ENCODE peak calls at places on chromosomes 1 and 21, in nine cellular contexts. E, X, F, N, K, R, J, L and P are unnamed samples.

GRCh38 chr1:218164111-218164929 is 120.8 kb upstream of the RRP15 start:
- DNase-seq in F (no peak), X (peak; percentile 70), L (peak; percentile 28), R (no peak), E (peak; percentile 12), N (no peak), J (no peak), K (no peak), P (peak; percentile 29)

GRCh38 chr1:52659356-52659755 is 26.4 kb downstream of the SHISAL2A start:
- DNase-seq in K (no peak), R (no peak), L (no peak), J (no peak), X (no peak), N (no peak), F (no peak), E (no peak), P (peak; percentile 91)

GRCh38 chr21:42527489-42528158 is 14.0 kb downstream of the SLC37A1 start:
- DNase-seq in N (peak; percentile 59), X (no peak), J (no peak), L (no peak), E (no peak), K (no peak), R (no peak), F (peak; percentile 49), P (no peak)

GRCh38 chr1:172670316-172670715 is 11.4 kb downstream of the FASLG start:
- DNase-seq in F (no peak), L (no peak), X (no peak), J (no peak), E (no peak), N (peak; percentile 28), K (no peak), R (no peak), P (no peak)

GRCh38 chr1:101618900-101619299 is 377.8 kb downstream of the OLFM3 start:
- DNase-seq in N (no peak), E (no peak), K (no peak), L (no peak), F (no peak), J (no peak), X (no peak), R (no peak), P (no peak)

GRCh38 chr1:17507916-17508315 is 31.6 kb upstream of the ARHGEF10L start:
- DNase-seq in E (no peak), K (peak; percentile 76), R (no peak), F (no peak), L (no peak), X (no peak), J (no peak), N (no peak), P (no peak)

GRCh38 chr1:78619029-78619428 is 1.2 kb upstream of the IFI44L start:
- DNase-seq in F (no peak), K (no peak), J (no peak), L (no peak), R (no peak), N (no peak), E (no peak), X (no peak), P (no peak)

GRCh38 chr1:106972074-106972473 is 84.4 kb upstream of the PRMT6 start:
- DNase-seq in F (no peak), X (no peak), J (no peak), L (no peak), E (no peak), R (no peak), K (no peak), N (no peak), P (no peak)

GRCh38 chr1:214525535-214526019 is 25.8 kb downstream of the PTPN14 start:
- DNase-seq in F (no peak), N (no peak), E (peak; percentile 64), K (no peak), L (no peak), R (no peak), X (no peak), J (peak; percentile 80), P (peak; percentile 93)

GRCh38 chr1:43348809-43349593 is 9.8 kb upstream of the CDC20 start:
- DNase-seq in J (no peak), X (peak; percentile 95), K (peak; percentile 91), E (no peak), N (peak; percentile 73), L (peak; percentile 85), F (peak; percentile 77), R (peak; percentile 90), P (peak; percentile 67)

GRCh38 chr1:43349594-43350306 is 9.0 kb upstream of the CDC20 start:
- DNase-seq in R (no peak), J (no peak), E (peak; percentile 92), X (peak; percentile 78), F (no peak), K (peak; percentile 90), L (no peak), N (no peak), P (peak; percentile 41)

GRCh38 chr1:43350976-43351375 is 7.8 kb upstream of the CDC20 start:
- DNase-seq in J (no peak), E (no peak), X (no peak), L (no peak), R (no peak), F (no peak), N (no peak), K (no peak), P (no peak)

GRCh38 chr1:43346636-43347035 is 9.0 kb downstream of the MPL start:
- DNase-seq in R (no peak), E (no peak), K (no peak), L (no peak), N (no peak), X (no peak), F (no peak), J (no peak), P (no peak)

DNA sequence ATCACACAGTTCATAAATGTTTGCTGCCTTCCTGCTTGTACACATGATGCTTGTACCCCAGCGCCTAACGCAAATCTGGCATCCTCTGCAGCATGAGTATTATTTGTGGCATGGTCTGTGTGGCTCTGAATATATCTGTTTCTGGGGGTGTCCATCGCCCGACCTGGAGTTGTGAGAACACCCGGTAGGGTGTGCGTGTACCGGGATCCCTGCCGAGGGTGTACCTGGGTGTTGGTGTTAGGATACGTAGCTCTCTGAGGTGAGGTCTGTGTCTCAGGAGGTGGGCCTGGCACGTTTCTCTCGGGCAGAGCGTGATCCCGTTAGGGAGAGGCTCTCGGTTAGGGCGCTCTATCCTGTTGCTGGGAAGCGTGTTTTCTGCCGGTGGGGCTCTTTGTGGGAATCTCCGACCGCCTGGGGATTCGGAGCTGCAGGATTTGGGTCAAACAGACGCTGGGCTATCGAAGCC is 10.4 kb upstream of the CDC20 start:
- DNase-seq in X (no peak), K (peak; percentile 84), J (no peak), L (no peak), N (no peak), R (no peak), E (no peak), F (no peak), P (peak; percentile 37)
- H3K4me3 ChIP-seq in X (peak overlapping the region; percentile 38), K (peak overlapping the region; percentile 75), J (peak overlapping the region; percentile 55), L (peak overlapping the region; percentile 74), N (peak overlapping the region; percentile 44), R (peak overlapping the region; percentile 15), E (no peak overlapping the region), F (peak overlapping the region; percentile 42), P (peak overlapping the region; percentile 71)

DNA sequence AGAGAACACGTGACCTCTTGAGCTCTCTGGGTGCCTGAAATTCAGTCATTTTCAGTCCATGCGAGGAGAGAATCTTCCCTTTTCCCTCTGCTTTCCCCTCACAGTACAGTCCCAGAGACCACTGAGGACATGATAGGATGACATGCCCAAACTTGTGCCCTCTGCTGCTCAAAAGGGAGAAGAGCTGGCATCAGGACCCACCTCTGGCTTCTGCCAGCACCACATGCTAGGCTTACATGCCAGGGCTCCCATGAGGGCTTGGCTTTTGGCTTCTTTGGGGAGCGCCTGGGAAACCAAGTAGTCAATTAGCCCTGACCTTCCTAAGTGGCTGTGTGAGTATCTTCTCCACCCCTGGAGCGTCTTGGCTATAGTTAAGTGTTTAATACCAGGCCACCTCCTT is 13.8 kb upstream of the KCNQ4 start:
- DNase-seq in K (peak; percentile 76), N (no peak), R (no peak), X (no peak), J (no peak), L (no peak), E (no peak), F (no peak), P (no peak)
- TF ChIP-seq CTCF in K (peak; percentile 39), N (no peak), R (no peak), X (peak; percentile 17), J (peak; percentile 30), L (peak; percentile 40), E (peak; percentile 3), F (no peak), P (peak; percentile 23)

GRCh38 chr1:224617410-224618361 is 1.6 kb downstream of the CNIH3 start:
- DNase-seq in J (no peak), K (no peak), R (no peak), E (no peak), X (no peak), F (no peak), L (no peak), N (no peak), P (no peak)
- H3K27me3 ChIP-seq in J (peaks cover 17% of the 10 kb centered on the region), K (peaks cover 50% of the 10 kb centered on the region), R (peaks cover 23% of the 10 kb centered on the region), E (peaks cover 34% of the 10 kb centered on the region), X (peaks cover 79% of the 10 kb centered on the region), F (peaks cover 12% of the 10 kb centered on the region), L (peaks cover 95% of the 10 kb centered on the region), N (peaks cover 8% of the 10 kb centered on the region), P (peaks cover 26% of the 10 kb centered on the region)

GRCh38 chr1:202144510-202145324 is at the start of gene ARL8A:
- DNase-seq in J (no peak), L (peak; percentile 82), X (peak; percentile 77), E (peak; percentile 10), F (peak; percentile 65), K (peak; percentile 98), R (peak; percentile 68), N (peak; percentile 66), P (no peak)

GRCh38 chr1:202146279-202146678 is 1.7 kb upstream of the ARL8A start:
- DNase-seq in F (no peak), K (peak; percentile 11), L (no peak), X (no peak), E (no peak), J (no peak), N (no peak), R (no peak), P (no peak)

GRCh38 chr1:202143768-202144509 is 598 bp downstream of the ARL8A start:
- DNase-seq in F (peak; percentile 30), X (peak; percentile 44), R (peak; percentile 52), K (peak; percentile 92), N (peak; percentile 31), L (peak; percentile 48), J (no peak), E (no peak), P (no peak)

GRCh38 chr1:202146993-202147392 is 2.5 kb upstream of the ARL8A start:
- DNase-seq in X (no peak), R (no peak), L (no peak), N (no peak), K (peak; percentile 14), E (no peak), F (no peak), J (no peak), P (no peak)

DNA sequence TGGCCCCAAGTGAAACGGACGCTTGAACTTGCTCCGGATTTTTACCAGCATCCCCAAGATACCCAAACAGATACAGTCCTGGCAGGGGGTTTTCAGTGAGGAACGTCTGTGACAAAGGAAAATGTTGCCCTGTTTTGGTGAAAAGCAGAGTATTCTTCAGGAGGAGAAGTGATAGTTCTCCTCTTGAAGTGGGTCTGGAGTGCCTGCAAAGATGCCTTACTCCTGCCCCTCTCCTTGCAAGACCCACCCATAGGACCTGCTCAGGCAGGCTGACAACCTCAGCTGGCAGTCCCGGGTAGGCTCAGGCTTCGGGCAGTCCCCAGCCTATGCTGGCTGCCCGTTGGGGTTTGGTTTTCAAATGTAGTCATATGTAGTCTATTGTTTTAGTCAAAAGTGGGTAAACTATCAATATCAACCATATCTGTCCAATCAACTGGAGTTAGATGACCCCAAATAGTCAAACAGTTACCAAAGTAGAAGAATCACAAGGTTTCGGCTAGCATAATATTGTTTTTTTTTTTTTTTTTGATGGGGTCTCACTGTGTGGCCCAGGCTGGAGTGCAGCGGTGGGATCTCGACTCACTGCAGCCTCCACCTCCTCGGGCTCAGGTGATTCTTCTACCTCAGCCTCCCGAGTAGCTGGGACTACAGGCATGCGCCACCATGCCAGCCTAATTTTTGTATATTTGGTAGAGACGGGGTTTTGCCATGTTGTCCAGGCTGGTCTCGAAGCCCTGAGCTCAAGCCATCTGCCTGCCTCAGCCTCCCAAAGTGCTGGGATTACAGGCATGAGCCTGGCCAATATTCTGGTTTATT is 996 bp upstream of the ARL8A start:
- DNase-seq in F (peak; percentile 20), K (peak; percentile 88), J (no peak), X (no peak), N (peak; percentile 22), E (no peak), L (no peak), R (no peak), P (peak; percentile 44)
- H3K4me3 ChIP-seq in F (peak overlapping the region; percentile 95), K (peak overlapping the region; percentile 84), J (peak overlapping the region; percentile 96), X (peak overlapping the region; percentile 87), N (peak overlapping the region; percentile 56), E (peak overlapping the region; percentile 99), L (peak overlapping the region; percentile 95), R (no peak overlapping the region), P (peak overlapping the region; percentile 79)